ENCODE peak calls at places on chromosomes 13 and 19, in eight cellular contexts. I is activated CD4-positive, alpha-beta T cell treated with anti-CD3 and anti-CD28 coated beads, Interleukin-2, amount 50 U/mL, for 1 hour; N is iPS-NIHi11; J is nucleus accumbens; X is H4; U is nephron progenitor cell; M is stimulated activated naive CD4-positive, alpha-beta T cell; S is ELR. H is an unnamed sample.

GRCh38 chr13:34435338-34435737 is 506.7 kb upstream of the NBEA start:
- DNase-seq in J (no peak), S (peak), M (no peak), U (no peak), I (no peak), N (no peak), X (peak), H (peak)

GRCh38 chr13:75963318-75963717 is 327.2 kb downstream of the LMO7 start:
- DNase-seq in N (no peak), M (no peak), I (no peak), J (no peak), U (no peak), S (no peak), X (no peak), H (no peak)

GRCh38 chr13:106695139-106695538 is 127.2 kb upstream of the ARGLU1 start:
- DNase-seq in N (no peak), I (no peak), S (no peak), M (no peak), U (no peak), J (no peak), X (no peak), H (no peak)

GRCh38 chr19:1577929-1578618 is 9.9 kb upstream of the MEX3D start:
- DNase-seq in U (no peak), N (no peak), I (no peak), M (no peak), X (no peak), S (no peak), J (no peak), H (no peak)

GRCh38 chr13:49679244-49679643 is 12.0 kb downstream of the EBPL start:
- DNase-seq in N (no peak), U (no peak), I (no peak), X (peak), S (peak), M (peak), J (no peak), H (no peak)

GRCh38 chr13:109451726-109452125 is 334.7 kb downstream of the IRS2 start:
- DNase-seq in N (no peak), X (no peak), M (no peak), I (no peak), U (no peak), J (no peak), S (no peak), H (no peak)

GRCh38 chr19:5559804-5560133 is 8.0 kb downstream of the TINCR start:
- DNase-seq in I (no peak), U (no peak), X (no peak), M (no peak), S (no peak), J (no peak), N (no peak), H (no peak)

GRCh38 chr19:58009666-58010301 is 7.2 kb upstream of the ZNF606 start:
- DNase-seq in N (peak), S (peak), X (no peak), I (peak), U (no peak), J (peak), M (peak), H (no peak)

GRCh38 chr13:40910324-40911050 is 108.6 kb downstream of the ELF1 start:
- DNase-seq in I (no peak), N (no peak), S (peak), X (no peak), M (no peak), J (no peak), U (no peak), H (no peak)

GRCh38 chr19:29636553-29637325 is 28.5 kb upstream of the PLEKHF1 start:
- DNase-seq in N (no peak), M (no peak), U (no peak), I (no peak), S (no peak), J (no peak), X (no peak), H (no peak)

GRCh38 chr13:73177911-73178565 is 119.2 kb downstream of the KLF5 start:
- DNase-seq in N (no peak), I (no peak), S (no peak), U (no peak), J (no peak), X (no peak), M (no peak), H (no peak)

GRCh38 chr19:40620161-40620485 is 19.0 kb downstream of the LTBP4 start:
- DNase-seq in J (no peak), M (no peak), U (no peak), S (no peak), I (no peak), N (no peak), X (no peak), H (no peak)

GRCh38 chr13:60227168-60227567 is 63.4 kb upstream of the DIAPH3 start:
- DNase-seq in X (no peak), S (no peak), I (no peak), M (no peak), J (no peak), N (no peak), U (no peak), H (no peak)

GRCh38 chr19:16421982-16422381 is 49.8 kb downstream of the EPS15L1 start:
- DNase-seq in N (no peak), M (no peak), X (no peak), S (no peak), U (no peak), I (no peak), J (no peak), H (no peak)

GRCh38 chr13:40668335-40668734 is 1.9 kb upstream of the FOXO1 start:
- DNase-seq in S (peak), U (peak), J (no peak), M (peak), X (no peak), I (peak), N (peak), H (no peak)

GRCh38 chr13:106083620-106084350 is 451.7 kb downstream of the EFNB2 start:
- DNase-seq in I (no peak), S (peak), M (no peak), U (no peak), X (peak), J (peak), N (peak), H (no peak)

GRCh38 chr13:92716749-92717148 is 509.9 kb upstream of the GPC6 start:
- DNase-seq in I (no peak), N (peak), U (no peak), X (peak), J (no peak), M (no peak), S (peak), H (no peak)

GRCh38 chr19:45927565-45928261 is 13.1 kb upstream of the NANOS2 start:
- DNase-seq in U (peak), S (peak), M (peak), J (peak), N (peak), I (peak), X (peak), H (peak)

GRCh38 chr13:113761136-113761535 is 2.1 kb downstream of the TMEM255B start:
- DNase-seq in N (no peak), I (no peak), M (no peak), S (no peak), J (no peak), X (no peak), U (no peak), H (no peak)

GRCh38 chr19:41351339-41352245 is 2.1 kb downstream of the TGFB1 start:
- DNase-seq in X (no peak), N (peak), M (peak), U (peak), I (peak), J (peak), S (peak), H (no peak)

GRCh38 chr19:46944918-46945628 is 74.6 kb upstream of the NPAS1 start:
- DNase-seq in M (no peak), U (peak), X (peak), J (peak), I (no peak), N (peak), S (no peak), H (no peak)

GRCh38 chr19:1849132-1849474 is 820 bp upstream of the REXO1 start:
- DNase-seq in U (no peak), N (no peak), S (no peak), I (no peak), J (no peak), M (no peak), X (no peak), H (no peak)

GRCh38 chr19:46297700-46298476 is 1.0 kb downstream of the HIF3A start:
- DNase-seq in N (no peak), M (no peak), S (no peak), X (no peak), J (peak), I (no peak), U (no peak), H (no peak)

GRCh38 chr13:99009987-99010551 is 32.2 kb upstream of the DOCK9 start:
- DNase-seq in X (no peak), I (no peak), J (no peak), N (no peak), U (no peak), M (no peak), S (no peak), H (no peak)

GRCh38 chr19:46279177-46279576 is 17.7 kb upstream of the HIF3A start:
- DNase-seq in I (no peak), M (no peak), N (no peak), U (no peak), X (no peak), S (no peak), J (no peak), H (no peak)

GRCh38 chr19:7734220-7735203 is 2.6 kb upstream of the CLEC4G start:
- DNase-seq in U (no peak), X (peak), J (no peak), M (no peak), S (no peak), I (no peak), N (no peak), H (no peak)

GRCh38 chr19:30362156-30362754 is 9.9 kb upstream of the ZNF536 start:
- DNase-seq in X (peak), M (no peak), S (no peak), U (no peak), N (no peak), I (no peak), J (no peak), H (no peak)

GRCh38 chr13:51912091-51912490 is 50.3 kb downstream of the CCDC70 start:
- DNase-seq in J (no peak), S (no peak), M (no peak), X (no peak), U (no peak), N (no peak), I (no peak), H (no peak)

GRCh38 chr19:55459950-55460657 is 1.3 kb downstream of the ISOC2 start:
- DNase-seq in N (no peak), J (no peak), X (no peak), M (no peak), I (no peak), S (peak), U (no peak), H (no peak)

GRCh38 chr19:14149509-14149994 is 13.2 kb upstream of the ASF1B start:
- DNase-seq in J (peak), X (no peak), N (peak), M (peak), U (no peak), S (no peak), I (peak), H (no peak)

GRCh38 chr19:41318696-41319499 is 8.9 kb downstream of the CCDC97 start:
- DNase-seq in S (no peak), X (no peak), I (no peak), U (no peak), J (no peak), M (no peak), N (no peak), H (no peak)

GRCh38 chr13:20366056-20366455 is 133.9 kb upstream of the GJB6 start:
- DNase-seq in J (no peak), M (no peak), I (no peak), S (no peak), N (no peak), U (no peak), X (no peak), H (no peak)

GRCh38 chr13:102698649-102698980 is 3.8 kb upstream of the METTL21C start:
- DNase-seq in J (no peak), N (no peak), X (no peak), M (no peak), U (no peak), S (no peak), I (no peak), H (no peak)

GRCh38 chr19:30625947-30626346 is 253.8 kb downstream of the ZNF536 start:
- DNase-seq in U (no peak), S (no peak), J (no peak), I (no peak), N (no peak), M (no peak), X (no peak), H (no peak)

GRCh38 chr19:58001895-58002369 is 688 bp downstream of the ZNF606 start:
- DNase-seq in S (peak), J (no peak), X (no peak), N (no peak), M (no peak), I (peak), U (peak), H (no peak)

GRCh38 chr19:57068921-57069697 is 50.7 kb upstream of the USP29 start:
- DNase-seq in I (no peak), M (no peak), N (peak), J (no peak), S (no peak), U (no peak), X (no peak), H (no peak)

GRCh38 chr19:32674153-32674958 is 624 bp downstream of the ANKRD27 start:
- DNase-seq in I (no peak), M (no peak), S (peak), N (no peak), J (no peak), X (no peak), U (peak), H (no peak)

H was measured in BJ.